ENCODE peak calls at places on chromosomes 4 and X, in six cellular contexts. K is MCF 10A, W is OCI-LY7, S is ovary, P is transverse colon, E is HFFc6. X is an unnamed sample.

GRCh38 chr4:37758226-37758625 is 68.3 kb upstream of the PGM2 start:
- DNase-seq in S (peak; percentile 58), W (peak; percentile 13), K (peak; percentile 92), E (peak; percentile 18), P (no peak), X (no peak)

GRCh38 chrX:15438332-15438731 is 54.1 kb upstream of the VEGFD start:
- DNase-seq in S (no peak), E (no peak), W (no peak), P (no peak), K (no peak), X (no peak)

GRCh38 chrX:28586891-28587635 is at the start of gene IL1RAPL1:
- DNase-seq in P (no peak), S (no peak), K (peak; percentile 51), W (no peak), E (peak; percentile 9), X (no peak)

GRCh38 chr4:168550071-168550766 is 53.4 kb downstream of the PALLD start:
- DNase-seq in P (no peak), S (no peak), E (peak; percentile 57), W (no peak), K (no peak), X (no peak)

GRCh38 chr4:176187610-176188009 is 7.8 kb downstream of the SPATA4 start:
- DNase-seq in P (no peak), K (no peak), E (peak; percentile 46), S (no peak), W (no peak), X (no peak)

GRCh38 chr4:2829933-2830451 is 13.7 kb upstream of the ADD1 start:
- DNase-seq in W (no peak), E (no peak), P (no peak), K (no peak), S (peak; percentile 21), X (no peak)

GRCh38 chr4:8274066-8274652 is 4.6 kb downstream of the HTRA3 start:
- DNase-seq in W (no peak), S (peak; percentile 33), E (no peak), P (no peak), K (no peak), X (no peak)

GRCh38 chr4:78320353-78320935 is 231.1 kb upstream of the ANXA3 start:
- DNase-seq in K (no peak), P (no peak), W (peak; percentile 16), E (no peak), S (no peak), X (no peak)

GRCh38 chrX:48696301-48697181 is at the start of gene SUV39H1:
- DNase-seq in S (peak; percentile 87), W (peak; percentile 91), E (peak; percentile 82), K (peak; percentile 84), P (peak; percentile 91), X (peak; percentile 65)

GRCh38 chrX:104972737-104973136 is 247.8 kb downstream of the TEX13A start:
- DNase-seq in S (no peak), E (no peak), K (peak; percentile 24), W (no peak), P (no peak), X (no peak)

GRCh38 chrX:153948002-153948466 is 3.6 kb upstream of the RENBP start:
- DNase-seq in W (no peak), S (no peak), K (no peak), P (no peak), E (no peak), X (no peak)

GRCh38 chrX:112760697-112761096 is 79.9 kb downstream of the AMOT start:
- DNase-seq in W (peak; percentile 18), E (no peak), P (no peak), K (no peak), S (no peak), X (no peak)

GRCh38 chr4:179804440-179804839 is 2362.2 kb upstream of the AGA start:
- DNase-seq in E (no peak), S (no peak), P (no peak), W (no peak), K (no peak), X (no peak)

GRCh38 chrX:1535241-1536041 is 1.5 kb downstream of the P2RY8 start:
- DNase-seq in K (no peak), S (no peak), W (peak; percentile 80), E (no peak), P (peak; percentile 39), X (no peak)

GRCh38 chr4:81003549-81004240 is 26.8 kb upstream of the BMP3 start:
- DNase-seq in P (peak; percentile 19), E (no peak), K (no peak), S (no peak), W (peak; percentile 95), X (no peak)

GRCh38 chr4:48570646-48571220 is 80.7 kb downstream of the ZAR1 start:
- DNase-seq in E (peak; percentile 84), S (no peak), K (peak; percentile 8), P (no peak), W (no peak), X (no peak)

GRCh38 chrX:149498767-149499166 is 6.3 kb downstream of the IDS start:
- DNase-seq in P (no peak), S (no peak), W (no peak), K (no peak), E (no peak), X (no peak)

GRCh38 chr4:123443401-123444297 is 47.1 kb downstream of the SPRY1 start:
- DNase-seq in S (no peak), K (no peak), P (peak; percentile 19), W (peak; percentile 71), E (no peak), X (no peak)

GRCh38 chr4:184282895-184283654 is 65.4 kb upstream of the ENPP6 start:
- DNase-seq in P (peak; percentile 22), E (no peak), S (no peak), W (peak; percentile 95), K (no peak), X (no peak)
- TF ChIP-seq CTCF in P (no peak), E (no peak), S (no peak), W (peak; percentile 76), K (no peak), X (no peak)

GRCh38 chrX:93169771-93170170 is 503.6 kb downstream of the NAP1L3 start:
- DNase-seq in K (no peak), S (no peak), E (no peak), P (no peak), W (no peak), X (no peak)
- TF ChIP-seq CTCF in K (no peak), S (no peak), E (no peak), P (no peak), W (no peak), X (no peak)

GRCh38 chr4:76758996-76759395 is 138.9 kb downstream of the SOWAHB start:
- DNase-seq in S (no peak), K (no peak), P (no peak), E (no peak), W (no peak), X (no peak)

GRCh38 chr4:76757418-76757910 is 140.5 kb downstream of the SOWAHB start:
- DNase-seq in P (no peak), E (no peak), K (no peak), W (no peak), S (no peak), X (no peak)

GRCh38 chr4:76760214-76760613 is 137.7 kb downstream of the SOWAHB start:
- DNase-seq in E (no peak), K (no peak), W (no peak), P (no peak), S (no peak), X (no peak)

GRCh38 chr4:76756416-76756815 is 141.5 kb downstream of the SOWAHB start:
- DNase-seq in W (no peak), K (no peak), S (no peak), E (no peak), P (no peak), X (no peak)

GRCh38 chr4:76758290-76758882 is 139.6 kb downstream of the SOWAHB start:
- DNase-seq in P (no peak), S (no peak), W (peak; percentile 14), E (peak; percentile 73), K (peak; percentile 80), X (no peak)
- TF ChIP-seq CTCF in P (peak; percentile 70), S (peak; percentile 39), W (peak; percentile 89), E (peak; percentile 95), K (peak; percentile 52), X (peak; percentile 70)

GRCh38 chrX:120522820-120523219 is 37.9 kb downstream of the CUL4B start:
- DNase-seq in E (no peak), S (no peak), K (no peak), P (no peak), W (no peak), X (no peak)
- TF ChIP-seq CTCF in E (no peak), S (no peak), K (no peak), P (no peak), W (peak; percentile 28), X (no peak)

DNA sequence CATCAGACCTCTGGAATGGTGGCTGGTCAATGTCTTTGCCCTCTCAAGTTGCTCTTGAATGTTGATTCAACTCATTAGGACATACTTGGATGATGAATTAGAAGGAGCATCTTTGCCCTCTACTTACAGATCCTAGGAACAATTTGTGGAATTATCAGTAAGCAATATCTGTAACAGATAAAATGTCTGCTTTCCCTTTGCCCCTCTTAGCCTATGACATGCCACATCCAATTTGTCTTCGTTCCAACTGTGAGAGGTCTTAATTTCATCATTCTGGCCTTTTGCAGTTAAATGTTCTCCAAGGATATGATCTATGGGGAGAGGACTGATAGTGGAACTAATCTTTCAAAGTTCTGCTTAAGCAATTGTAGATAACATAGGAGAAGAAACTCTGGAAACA is 148.3 kb downstream of the PDE5A start:
- DNase-seq in W (no peak), K (no peak), P (no peak), S (no peak), E (no peak), X (no peak)
- TF ChIP-seq CTCF in W (no peak), K (no peak), P (no peak), S (no peak), E (no peak), X (no peak)

GRCh38 chr4:154743683-154744340 is at the start of gene LRAT:
- DNase-seq in S (no peak), E (no peak), W (no peak), K (peak; percentile 77), P (peak; percentile 72), X (no peak)
- TF ChIP-seq CTCF in S (no peak), E (no peak), W (no peak), K (peak; percentile 19), P (peak; percentile 21), X (no peak)

GRCh38 chr4:106875340-106875739 is 160.8 kb downstream of the DKK2 start:
- DNase-seq in P (no peak), E (no peak), S (no peak), W (no peak), K (no peak), X (no peak)
- TF ChIP-seq CTCF in P (no peak), E (peak; percentile 22), S (no peak), W (peak; percentile 21), K (no peak), X (no peak)

DNA sequence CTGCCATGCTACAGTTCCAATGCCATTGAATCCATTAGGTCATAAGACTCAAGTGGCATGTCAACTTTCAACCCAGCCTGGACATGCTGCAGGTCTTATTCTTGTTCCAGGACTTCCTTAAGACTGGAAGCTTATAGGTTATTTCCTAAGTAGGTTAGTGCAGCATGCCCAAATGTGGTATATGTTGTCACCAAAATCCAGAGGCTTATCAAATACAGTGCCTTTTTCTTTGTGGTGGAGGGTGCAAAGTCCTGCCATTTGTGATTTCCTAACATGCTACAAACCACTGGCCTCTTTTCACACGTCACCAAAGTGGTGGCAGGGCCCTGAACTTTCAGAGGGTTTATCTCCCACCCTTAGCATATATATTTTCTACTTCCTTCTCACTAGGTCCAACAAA is 9.7 kb upstream of the TMEM184C start:
- DNase-seq in S (no peak), P (no peak), W (no peak), E (no peak), K (no peak), X (no peak)
- TF ChIP-seq CTCF in S (no peak), P (no peak), W (no peak), E (no peak), K (no peak), X (no peak)

GRCh38 chr4:6169239-6169638 is 31.1 kb downstream of the JAKMIP1 start:
- DNase-seq in S (no peak), P (no peak), E (no peak), W (no peak), K (no peak), X (no peak)
- TF ChIP-seq CTCF in S (no peak), P (no peak), E (no peak), W (no peak), K (no peak), X (no peak)

X was measured in AG09319.